ENCODE peak calls at places on chromosomes 6 and 20, in four cellular contexts. One of them, this sample, is unnamed.

GRCh38 chr20:58073945-58074920 is 154.2 kb downstream of the ANKRD60 start:
- DNase-seq in HCEC 1CT: no peak
- DNase-seq in mesendoderm: peak
- DNase-seq in hypothalamus: no peak
- DNase-seq in this sample: no peak

GRCh38 chr20:44601801-44602204 is 19.4 kb downstream of the PKIG start:
- DNase-seq in HCEC 1CT: peak
- DNase-seq in mesendoderm: no peak
- DNase-seq in hypothalamus: no peak
- DNase-seq in this sample: peak

GRCh38 chr20:1360094-1360493 is 31.2 kb upstream of the SDCBP2 start:
- DNase-seq in HCEC 1CT: no peak
- DNase-seq in mesendoderm: no peak
- DNase-seq in hypothalamus: no peak
- DNase-seq in this sample: no peak

GRCh38 chr20:51509208-51509607 is 33.3 kb downstream of the NFATC2 start:
- DNase-seq in HCEC 1CT: no peak
- DNase-seq in mesendoderm: no peak
- DNase-seq in hypothalamus: no peak
- DNase-seq in this sample: no peak

GRCh38 chr6:142913036-142913510 is 31.9 kb downstream of the HIVEP2 start:
- DNase-seq in HCEC 1CT: no peak
- DNase-seq in mesendoderm: no peak
- DNase-seq in hypothalamus: no peak
- DNase-seq in this sample: no peak

GRCh38 chr6:135941275-135941674 is 89.8 kb downstream of the PDE7B start:
- DNase-seq in HCEC 1CT: no peak
- DNase-seq in mesendoderm: no peak
- DNase-seq in hypothalamus: no peak
- DNase-seq in this sample: no peak

GRCh38 chr6:138543648-138544047 is 44.4 kb upstream of the NHSL1 start:
- DNase-seq in HCEC 1CT: no peak
- DNase-seq in mesendoderm: no peak
- DNase-seq in hypothalamus: no peak
- DNase-seq in this sample: no peak

GRCh38 chr6:37532122-37532521 is 32.4 kb upstream of the CCDC167 start:
- DNase-seq in HCEC 1CT: no peak
- DNase-seq in mesendoderm: no peak
- DNase-seq in hypothalamus: no peak
- DNase-seq in this sample: no peak

GRCh38 chr6:143283887-143284640 is 166.4 kb downstream of the ADAT2 start:
- DNase-seq in HCEC 1CT: no peak
- DNase-seq in mesendoderm: no peak
- DNase-seq in hypothalamus: no peak
- DNase-seq in this sample: peak

GRCh38 chr6:112879920-112880413 is 532.8 kb downstream of the RFPL4B start:
- DNase-seq in HCEC 1CT: no peak
- DNase-seq in mesendoderm: peak
- DNase-seq in hypothalamus: peak
- DNase-seq in this sample: no peak

GRCh38 chr20:56676001-56676400 is 46.9 kb downstream of the TFAP2C start:
- DNase-seq in HCEC 1CT: no peak
- DNase-seq in mesendoderm: no peak
- DNase-seq in hypothalamus: no peak
- DNase-seq in this sample: no peak

GRCh38 chr6:52233975-52234823 is 10.1 kb downstream of the IL17F start:
- DNase-seq in HCEC 1CT: peak
- DNase-seq in mesendoderm: peak
- DNase-seq in hypothalamus: no peak
- DNase-seq in this sample: peak

GRCh38 chr6:165843121-165843520 is 180.1 kb upstream of the PDE10A start:
- DNase-seq in HCEC 1CT: no peak
- DNase-seq in mesendoderm: no peak
- DNase-seq in hypothalamus: no peak
- DNase-seq in this sample: no peak

GRCh38 chr6:148192310-148192709 is 150.3 kb upstream of the SASH1 start:
- DNase-seq in HCEC 1CT: peak
- DNase-seq in mesendoderm: no peak
- DNase-seq in hypothalamus: no peak
- DNase-seq in this sample: peak

GRCh38 chr6:17004269-17004668 is 97.6 kb upstream of the STMND1 start:
- DNase-seq in HCEC 1CT: no peak
- DNase-seq in mesendoderm: no peak
- DNase-seq in hypothalamus: no peak
- DNase-seq in this sample: no peak

GRCh38 chr6:303263-303662 is 11.0 kb downstream of the DUSP22 start:
- DNase-seq in HCEC 1CT: no peak
- DNase-seq in mesendoderm: no peak
- DNase-seq in hypothalamus: no peak
- DNase-seq in this sample: no peak

GRCh38 chr20:59994697-59995122 is 36.5 kb downstream of the CDH26 start:
- DNase-seq in HCEC 1CT: peak
- DNase-seq in mesendoderm: peak
- DNase-seq in hypothalamus: no peak
- DNase-seq in this sample: no peak

GRCh38 chr6:125421853-125422252 is 120.1 kb upstream of the HDDC2 start:
- DNase-seq in HCEC 1CT: no peak
- DNase-seq in mesendoderm: peak
- DNase-seq in hypothalamus: peak
- DNase-seq in this sample: no peak

GRCh38 chr20:9515761-9516657 is 1.6 kb downstream of the LAMP5 start:
- DNase-seq in HCEC 1CT: no peak
- DNase-seq in mesendoderm: peak
- DNase-seq in hypothalamus: no peak
- DNase-seq in this sample: no peak

GRCh38 chr6:104955927-104956662 is 812 bp upstream of the LIN28B start:
- DNase-seq in HCEC 1CT: no peak
- DNase-seq in mesendoderm: peak
- DNase-seq in hypothalamus: no peak
- DNase-seq in this sample: no peak

GRCh38 chr20:4502756-4503155 is 219.0 kb upstream of the PRND start:
- DNase-seq in HCEC 1CT: no peak
- DNase-seq in mesendoderm: no peak
- DNase-seq in hypothalamus: no peak
- DNase-seq in this sample: no peak

GRCh38 chr6:109939654-109940053 is 38.5 kb upstream of the GPR6 start:
- DNase-seq in HCEC 1CT: peak
- DNase-seq in mesendoderm: no peak
- DNase-seq in hypothalamus: no peak
- DNase-seq in this sample: no peak

GRCh38 chr20:2619961-2620595 is 32.4 kb upstream of the NOP56 start:
- DNase-seq in HCEC 1CT: peak
- DNase-seq in mesendoderm: no peak
- DNase-seq in hypothalamus: no peak
- DNase-seq in this sample: no peak

GRCh38 chr6:119129148-119129967 is 50.9 kb upstream of the FAM184A start:
- DNase-seq in HCEC 1CT: peak
- DNase-seq in mesendoderm: peak
- DNase-seq in hypothalamus: no peak
- DNase-seq in this sample: no peak